ENCODE peak calls at places on chromosomes 2 and 18, in nine cellular contexts. A is upper lobe of right lung; E is transverse colon; S is Caco-2; O is CD8-positive, alpha-beta T cell; C is keratinocyte; B is fibroblast of lung; G is Calu3; W is neural crest cell. T is an unnamed sample.

GRCh38 chr2:25453199-25453903 is 111.6 kb upstream of the DNMT3A start:
- DNase-seq in A (no peak), E (no peak), S (no peak), O (no peak), C (no peak), B (peak), G (no peak), W (no peak), T (no peak)

GRCh38 chr2:10036095-10036879 is 7.1 kb upstream of the KLF11 start:
- DNase-seq in A (peak), E (peak), S (no peak), O (no peak), C (no peak), B (peak), G (peak), W (no peak), T (peak)

GRCh38 chr2:172178035-172178434 is 75.3 kb upstream of the DLX2 start:
- DNase-seq in A (no peak), E (no peak), S (no peak), O (no peak), C (no peak), B (peak), G (no peak), W (no peak), T (no peak)

GRCh38 chr18:10499230-10499629 is 26.6 kb upstream of the NAPG start:
- DNase-seq in A (no peak), E (no peak), S (no peak), O (no peak), C (no peak), B (no peak), G (no peak), W (no peak), T (no peak)

GRCh38 chr18:56085561-56085960 is 497.6 kb upstream of the TCF4 start:
- DNase-seq in A (no peak), E (peak), S (no peak), O (no peak), C (no peak), B (peak), G (no peak), W (no peak), T (peak)

GRCh38 chr2:26758790-26759321 is 5.2 kb upstream of the SLC35F6 start:
- DNase-seq in A (no peak), E (no peak), S (no peak), O (no peak), C (no peak), B (peak), G (no peak), W (no peak), T (no peak)

GRCh38 chr2:240356700-240357640 is 78.5 kb upstream of the GPC1 start:
- DNase-seq in A (peak), E (no peak), S (peak), O (no peak), C (no peak), B (no peak), G (no peak), W (no peak), T (no peak)

GRCh38 chr2:165959371-165959770 is 5.8 kb upstream of the TTC21B start:
- DNase-seq in A (no peak), E (no peak), S (no peak), O (no peak), C (no peak), B (no peak), G (no peak), W (no peak), T (no peak)

GRCh38 chr18:76410660-76411417 is 84.2 kb downstream of the ZNF516 start:
- DNase-seq in A (no peak), E (no peak), S (no peak), O (no peak), C (no peak), B (no peak), G (no peak), W (no peak), T (no peak)

GRCh38 chr18:26425148-26425531 is 123.2 kb downstream of the KCTD1 start:
- DNase-seq in A (no peak), E (no peak), S (no peak), O (no peak), C (no peak), B (peak), G (no peak), W (no peak), T (no peak)

GRCh38 chr2:65339648-65340047 is 92.8 kb downstream of the SPRED2 start:
- DNase-seq in A (no peak), E (no peak), S (no peak), O (no peak), C (no peak), B (no peak), G (no peak), W (no peak), T (no peak)

DNA sequence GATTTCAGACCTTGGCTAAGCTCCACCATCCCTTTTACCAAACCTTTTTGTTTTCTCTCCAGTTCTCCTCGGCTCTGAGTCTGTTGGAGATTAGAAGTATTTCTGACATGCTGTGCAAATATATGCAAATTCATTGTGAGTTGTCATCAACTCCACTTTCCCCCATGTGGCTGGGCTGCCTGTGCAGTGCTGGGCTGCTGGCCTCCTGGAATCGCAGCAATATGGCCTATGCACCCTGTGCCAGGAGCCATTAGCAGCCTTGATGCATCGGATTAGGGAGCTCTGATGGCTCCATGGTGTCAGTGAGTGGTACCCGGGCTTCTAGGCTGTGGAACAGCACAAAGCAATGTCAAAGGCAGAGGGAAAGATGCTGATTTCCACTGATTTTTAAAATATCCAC is 80.0 kb downstream of the GPR39 start:
- DNase-seq in A (no peak), E (no peak), S (no peak), O (no peak), C (no peak), B (no peak), G (no peak), W (no peak), T (no peak)
- TF ChIP-seq CTCF in A (no peak), E (no peak), S (no peak), O (no peak), C (no peak), B (no peak), G (no peak), W (no peak), T (no peak)

GRCh38 chr18:12279781-12280531 is 25.8 kb downstream of the CIDEA start:
- DNase-seq in A (no peak), E (no peak), S (no peak), O (no peak), C (no peak), B (no peak), G (no peak), W (no peak), T (no peak)

GRCh38 chr18:12278153-12278764 is 24.1 kb downstream of the CIDEA start:
- DNase-seq in A (no peak), E (no peak), S (no peak), O (no peak), C (no peak), B (no peak), G (peak), W (no peak), T (peak)

GRCh38 chr18:12281861-12282260 is 26.2 kb upstream of the TUBB6 start:
- DNase-seq in A (no peak), E (no peak), S (no peak), O (no peak), C (no peak), B (peak), G (no peak), W (no peak), T (no peak)

GRCh38 chr18:12276736-12277554 is 22.8 kb downstream of the CIDEA start:
- DNase-seq in A (no peak), E (no peak), S (no peak), O (no peak), C (no peak), B (no peak), G (no peak), W (no peak), T (no peak)

DNA sequence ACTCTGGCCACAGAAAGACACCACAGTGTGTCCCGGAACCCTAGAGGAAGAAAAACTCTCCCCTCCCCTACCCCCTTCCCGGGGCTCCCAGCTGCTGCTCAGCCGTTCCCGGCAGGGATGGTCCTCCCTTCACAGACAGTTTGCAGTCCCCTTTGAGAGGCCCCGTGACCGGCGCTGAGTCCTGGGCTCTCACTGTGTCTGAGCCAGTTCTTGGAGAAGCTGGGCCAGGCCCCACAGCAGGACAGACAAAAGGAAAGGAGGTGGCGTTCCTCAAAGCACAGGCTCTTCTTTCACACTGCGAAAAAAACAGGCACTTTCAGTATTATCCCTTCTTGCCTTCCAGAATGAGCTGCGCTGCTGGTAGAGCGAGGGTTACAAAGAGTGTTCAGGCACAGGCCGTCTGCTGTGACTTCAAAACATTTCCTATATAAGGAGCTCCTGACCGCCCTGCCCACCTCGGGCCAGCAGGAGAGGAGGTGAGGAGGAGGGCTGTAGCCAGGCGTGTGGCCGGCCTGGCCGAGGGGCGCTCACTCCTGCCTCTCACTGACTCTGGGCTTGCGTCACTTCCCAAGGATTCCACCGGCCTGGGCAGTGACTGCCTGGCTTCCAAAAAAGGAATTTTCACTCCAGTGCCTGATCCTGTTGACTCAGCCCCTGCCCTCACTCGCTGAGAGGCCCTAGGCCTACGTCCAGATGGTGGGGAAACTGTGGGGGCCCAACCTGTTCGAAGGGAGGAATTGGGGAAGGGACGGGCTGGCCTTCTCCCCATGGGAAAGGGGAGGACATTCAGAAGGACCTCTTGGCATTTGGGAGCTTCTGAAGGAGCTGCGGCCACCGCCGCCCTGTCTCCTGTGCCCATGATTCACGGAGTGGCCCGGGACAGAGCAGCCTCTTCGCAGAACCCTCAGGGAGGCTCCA is 24.9 kb downstream of the CIDEA start:
- DNase-seq in A (peak), E (peak), S (peak), O (no peak), C (no peak), B (peak), G (no peak), W (peak), T (peak)
- TF ChIP-seq CTCF in A (no peak), E (no peak), S (peak), O (no peak), C (no peak), B (no peak), G (no peak), W (no peak), T (peak)

DNA sequence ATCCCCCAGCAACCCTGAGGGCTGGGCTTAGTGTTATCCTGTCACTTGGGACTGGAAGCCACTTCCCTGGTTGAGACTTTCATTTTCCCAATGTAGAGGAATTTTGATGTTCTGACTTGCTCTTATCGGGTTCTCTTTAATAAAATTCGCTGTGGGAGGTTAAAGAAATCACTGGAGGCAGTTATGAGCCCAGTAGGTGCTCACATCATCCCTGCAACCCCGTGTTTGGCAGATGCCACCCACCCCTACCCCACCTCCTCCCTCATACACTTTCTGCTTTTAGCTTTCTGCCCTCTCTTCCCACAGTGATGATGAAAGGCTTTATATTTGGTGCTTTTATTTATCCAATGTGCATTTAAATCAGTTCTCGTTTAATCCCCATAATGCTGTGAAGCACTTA is 106.6 kb downstream of the MAPK4 start:
- DNase-seq in A (no peak), E (no peak), S (no peak), O (no peak), C (no peak), B (no peak), G (no peak), W (no peak), T (no peak)
- TF ChIP-seq CTCF in A (no peak), E (no peak), S (no peak), O (no peak), C (no peak), B (no peak), G (no peak), W (no peak), T (no peak)

DNA sequence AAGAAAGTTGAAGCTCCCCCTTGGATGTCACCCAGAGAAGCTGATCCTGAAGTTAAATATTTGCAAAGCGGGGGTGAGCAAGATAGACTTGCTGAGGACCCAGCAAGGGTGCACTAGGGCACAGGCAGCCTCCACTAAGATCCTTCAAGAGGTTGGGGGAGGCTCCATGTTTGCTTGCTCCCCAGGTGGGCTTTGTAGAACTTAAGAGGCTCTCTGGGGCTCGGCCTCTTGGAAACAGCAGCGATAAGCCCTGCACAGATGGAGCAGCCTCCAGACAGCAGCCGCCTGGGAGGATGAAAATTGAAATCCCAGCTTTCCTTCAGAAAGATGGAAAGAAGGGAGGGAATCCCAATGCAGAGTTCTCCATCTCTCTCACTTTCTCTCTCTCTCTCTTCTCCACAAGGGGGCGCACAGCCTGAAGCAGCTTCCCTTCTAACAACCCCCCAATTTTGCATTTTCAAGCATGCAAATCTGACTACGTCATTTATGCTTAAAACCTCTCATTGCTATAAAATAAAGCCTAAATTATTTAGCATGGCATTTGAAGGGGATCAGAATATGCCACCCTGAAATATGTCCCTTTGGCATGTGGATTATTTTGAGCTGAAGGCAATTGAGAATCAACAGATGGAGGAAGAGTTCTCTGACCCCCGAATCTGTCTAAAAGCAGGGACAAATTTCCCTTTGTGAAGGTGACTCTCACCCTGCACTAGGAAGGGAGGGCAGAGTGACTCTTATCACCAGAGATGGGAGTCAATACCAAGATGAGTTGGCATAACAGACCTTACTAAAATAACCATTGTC is 185.7 kb upstream of the KLHL29 start:
- DNase-seq in A (no peak), E (no peak), S (no peak), O (no peak), C (no peak), B (no peak), G (peak), W (peak), T (peak)
- TF ChIP-seq CTCF in A (peak), E (no peak), S (peak), O (no peak), C (peak), B (peak), G (peak), W (peak), T (peak)